ENCODE peak calls at places on chromosomes 11 and 22, in eight cellular contexts. One of them, this sample, is unnamed.

GRCh38 chr11:2594267-2594666 is 105.5 kb downstream of the KCNQ1OT1 start:
- DNase-seq in GM19239: no peak
- DNase-seq in iris pigment epithelial cell: no peak
- DNase-seq in mucosa of gallbladder: no peak
- DNase-seq in HCEC 1CT: no peak
- DNase-seq in GDM1: no peak
- DNase-seq in AG10803: no peak
- DNase-seq in Kasumi-1: no peak
- DNase-seq in this sample: no peak

GRCh38 chr11:2451916-2452694 is 7.3 kb downstream of the KCNQ1 start:
- DNase-seq in GDM1: no peak
- DNase-seq in HCEC 1CT: no peak
- DNase-seq in mucosa of gallbladder: no peak
- DNase-seq in Kasumi-1: no peak
- DNase-seq in iris pigment epithelial cell: no peak
- DNase-seq in AG10803: no peak
- DNase-seq in GM19239: no peak
- DNase-seq in this sample: no peak

GRCh38 chr11:48031602-48032001 is 51.2 kb downstream of the PTPRJ start:
- DNase-seq in GDM1: no peak
- DNase-seq in AG10803: no peak
- DNase-seq in GM19239: no peak
- DNase-seq in Kasumi-1: no peak
- DNase-seq in mucosa of gallbladder: no peak
- DNase-seq in HCEC 1CT: no peak
- DNase-seq in iris pigment epithelial cell: no peak
- DNase-seq in this sample: no peak

GRCh38 chr22:22721681-22722309 is 77.4 kb downstream of the GGTLC2 start:
- DNase-seq in GM19239: no peak
- DNase-seq in HCEC 1CT: peak
- DNase-seq in AG10803: peak
- DNase-seq in GDM1: peak
- DNase-seq in iris pigment epithelial cell: peak
- DNase-seq in mucosa of gallbladder: no peak
- DNase-seq in Kasumi-1: no peak
- DNase-seq in this sample: no peak

GRCh38 chr22:39419096-39419495 is 19.5 kb downstream of the TAB1 start:
- DNase-seq in GDM1: no peak
- DNase-seq in mucosa of gallbladder: peak
- DNase-seq in AG10803: no peak
- DNase-seq in GM19239: no peak
- DNase-seq in Kasumi-1: no peak
- DNase-seq in HCEC 1CT: no peak
- DNase-seq in iris pigment epithelial cell: no peak
- DNase-seq in this sample: no peak

GRCh38 chr22:29245626-29246385 is 22.0 kb downstream of the RHBDD3 start:
- DNase-seq in AG10803: peak
- DNase-seq in GDM1: peak
- DNase-seq in Kasumi-1: peak
- DNase-seq in HCEC 1CT: peak
- DNase-seq in mucosa of gallbladder: peak
- DNase-seq in iris pigment epithelial cell: peak
- DNase-seq in GM19239: peak
- DNase-seq in this sample: peak

GRCh38 chr11:69497221-69497787 is 15.8 kb downstream of the LINC01488 start:
- DNase-seq in mucosa of gallbladder: peak
- DNase-seq in iris pigment epithelial cell: peak
- DNase-seq in HCEC 1CT: peak
- DNase-seq in GDM1: no peak
- DNase-seq in AG10803: peak
- DNase-seq in GM19239: no peak
- DNase-seq in Kasumi-1: no peak
- DNase-seq in this sample: peak

GRCh38 chr22:19582033-19582693 is 58.0 kb upstream of the CLDN5 start:
- DNase-seq in Kasumi-1: no peak
- DNase-seq in HCEC 1CT: no peak
- DNase-seq in GM19239: no peak
- DNase-seq in AG10803: no peak
- DNase-seq in GDM1: no peak
- DNase-seq in iris pigment epithelial cell: no peak
- DNase-seq in mucosa of gallbladder: no peak
- DNase-seq in this sample: no peak

GRCh38 chr11:10715571-10715970 is 22.0 kb upstream of the IRAG1 start:
- DNase-seq in GDM1: no peak
- DNase-seq in iris pigment epithelial cell: no peak
- DNase-seq in GM19239: no peak
- DNase-seq in mucosa of gallbladder: no peak
- DNase-seq in Kasumi-1: no peak
- DNase-seq in AG10803: no peak
- DNase-seq in HCEC 1CT: no peak
- DNase-seq in this sample: peak

GRCh38 chr11:64874308-64874707 is 4.1 kb downstream of the EHD1 start:
- DNase-seq in Kasumi-1: no peak
- DNase-seq in mucosa of gallbladder: no peak
- DNase-seq in HCEC 1CT: no peak
- DNase-seq in iris pigment epithelial cell: no peak
- DNase-seq in GDM1: no peak
- DNase-seq in GM19239: no peak
- DNase-seq in AG10803: no peak
- DNase-seq in this sample: peak

GRCh38 chr11:105315287-105315686 is 175.7 kb upstream of the CARD18 start:
- DNase-seq in mucosa of gallbladder: no peak
- DNase-seq in iris pigment epithelial cell: peak
- DNase-seq in Kasumi-1: no peak
- DNase-seq in GM19239: no peak
- DNase-seq in AG10803: no peak
- DNase-seq in HCEC 1CT: no peak
- DNase-seq in GDM1: no peak
- DNase-seq in this sample: no peak

GRCh38 chr22:38205261-38206128 is 3.7 kb downstream of the MAFF start:
- DNase-seq in Kasumi-1: no peak
- DNase-seq in GM19239: no peak
- DNase-seq in iris pigment epithelial cell: peak
- DNase-seq in HCEC 1CT: no peak
- DNase-seq in mucosa of gallbladder: peak
- DNase-seq in AG10803: peak
- DNase-seq in GDM1: no peak
- DNase-seq in this sample: peak

GRCh38 chr22:49589811-49590210 is 237.9 kb downstream of the BRD1 start:
- DNase-seq in mucosa of gallbladder: no peak
- DNase-seq in AG10803: no peak
- DNase-seq in Kasumi-1: no peak
- DNase-seq in HCEC 1CT: no peak
- DNase-seq in GM19239: no peak
- DNase-seq in iris pigment epithelial cell: no peak
- DNase-seq in GDM1: no peak
- DNase-seq in this sample: no peak

GRCh38 chr11:106683435-106683834 is 334.8 kb downstream of the GUCY1A2 start:
- DNase-seq in Kasumi-1: no peak
- DNase-seq in AG10803: no peak
- DNase-seq in GM19239: no peak
- DNase-seq in HCEC 1CT: no peak
- DNase-seq in mucosa of gallbladder: no peak
- DNase-seq in iris pigment epithelial cell: no peak
- DNase-seq in GDM1: no peak
- DNase-seq in this sample: no peak

GRCh38 chr22:50581031-50581949 is 1.4 kb downstream of the CHKB start:
- DNase-seq in GDM1: no peak
- DNase-seq in iris pigment epithelial cell: no peak
- DNase-seq in mucosa of gallbladder: no peak
- DNase-seq in HCEC 1CT: no peak
- DNase-seq in GM19239: no peak
- DNase-seq in Kasumi-1: no peak
- DNase-seq in AG10803: no peak
- DNase-seq in this sample: no peak

GRCh38 chr11:126494831-126495230 is 139.3 kb downstream of the ST3GAL4 start:
- DNase-seq in GDM1: no peak
- DNase-seq in iris pigment epithelial cell: no peak
- DNase-seq in mucosa of gallbladder: no peak
- DNase-seq in GM19239: no peak
- DNase-seq in HCEC 1CT: no peak
- DNase-seq in Kasumi-1: no peak
- DNase-seq in AG10803: no peak
- DNase-seq in this sample: no peak

GRCh38 chr11:8533332-8533731 is 60.7 kb downstream of the STK33 start:
- DNase-seq in HCEC 1CT: no peak
- DNase-seq in Kasumi-1: no peak
- DNase-seq in GDM1: no peak
- DNase-seq in iris pigment epithelial cell: no peak
- DNase-seq in mucosa of gallbladder: no peak
- DNase-seq in AG10803: no peak
- DNase-seq in GM19239: peak
- DNase-seq in this sample: no peak

GRCh38 chr11:19633276-19633675 is 79.4 kb upstream of the NAV2 start:
- DNase-seq in HCEC 1CT: no peak
- DNase-seq in mucosa of gallbladder: peak
- DNase-seq in GDM1: no peak
- DNase-seq in GM19239: no peak
- DNase-seq in Kasumi-1: no peak
- DNase-seq in iris pigment epithelial cell: peak
- DNase-seq in AG10803: peak
- DNase-seq in this sample: no peak

GRCh38 chr22:35769974-35770373 is 52.3 kb downstream of the APOL5 start:
- DNase-seq in Kasumi-1: no peak
- DNase-seq in AG10803: no peak
- DNase-seq in mucosa of gallbladder: no peak
- DNase-seq in iris pigment epithelial cell: no peak
- DNase-seq in GM19239: no peak
- DNase-seq in GDM1: no peak
- DNase-seq in HCEC 1CT: no peak
- DNase-seq in this sample: no peak

GRCh38 chr11:28938091-28938490 is 829.9 kb downstream of the METTL15 start:
- DNase-seq in mucosa of gallbladder: no peak
- DNase-seq in AG10803: no peak
- DNase-seq in iris pigment epithelial cell: no peak
- DNase-seq in GM19239: no peak
- DNase-seq in GDM1: no peak
- DNase-seq in HCEC 1CT: no peak
- DNase-seq in Kasumi-1: no peak
- DNase-seq in this sample: no peak

GRCh38 chr11:17703951-17704350 is 15.4 kb upstream of the MYOD1 start:
- DNase-seq in GM19239: no peak
- DNase-seq in iris pigment epithelial cell: peak
- DNase-seq in mucosa of gallbladder: no peak
- DNase-seq in GDM1: no peak
- DNase-seq in AG10803: peak
- DNase-seq in HCEC 1CT: no peak
- DNase-seq in Kasumi-1: no peak
- DNase-seq in this sample: no peak

GRCh38 chr22:44259366-44260215 is 53.2 kb downstream of the SHISAL1 start:
- DNase-seq in AG10803: no peak
- DNase-seq in mucosa of gallbladder: no peak
- DNase-seq in Kasumi-1: no peak
- DNase-seq in GM19239: no peak
- DNase-seq in HCEC 1CT: no peak
- DNase-seq in GDM1: no peak
- DNase-seq in iris pigment epithelial cell: no peak
- DNase-seq in this sample: no peak

GRCh38 chr11:122910775-122911174 is 28.2 kb downstream of the JHY start:
- DNase-seq in Kasumi-1: peak
- DNase-seq in AG10803: peak
- DNase-seq in GM19239: no peak
- DNase-seq in GDM1: no peak
- DNase-seq in HCEC 1CT: peak
- DNase-seq in iris pigment epithelial cell: peak
- DNase-seq in mucosa of gallbladder: no peak
- DNase-seq in this sample: peak

GRCh38 chr11:106727261-106727660 is 291.0 kb downstream of the GUCY1A2 start:
- DNase-seq in GDM1: no peak
- DNase-seq in AG10803: no peak
- DNase-seq in GM19239: no peak
- DNase-seq in mucosa of gallbladder: no peak
- DNase-seq in Kasumi-1: no peak
- DNase-seq in iris pigment epithelial cell: no peak
- DNase-seq in HCEC 1CT: no peak
- DNase-seq in this sample: no peak

GRCh38 chr22:35452351-35452781 is 52.4 kb downstream of the MCM5 start:
- DNase-seq in GDM1: no peak
- DNase-seq in HCEC 1CT: no peak
- DNase-seq in Kasumi-1: no peak
- DNase-seq in GM19239: no peak
- DNase-seq in AG10803: no peak
- DNase-seq in iris pigment epithelial cell: no peak
- DNase-seq in mucosa of gallbladder: peak
- DNase-seq in this sample: no peak

GRCh38 chr11:12723410-12724297 is 49.4 kb downstream of the TEAD1 start:
- DNase-seq in mucosa of gallbladder: peak
- DNase-seq in HCEC 1CT: peak
- DNase-seq in Kasumi-1: no peak
- DNase-seq in GM19239: no peak
- DNase-seq in iris pigment epithelial cell: peak
- DNase-seq in GDM1: no peak
- DNase-seq in AG10803: no peak
- DNase-seq in this sample: no peak

GRCh38 chr11:134835561-134835960 is 423.5 kb upstream of the B3GAT1 start:
- DNase-seq in AG10803: no peak
- DNase-seq in mucosa of gallbladder: no peak
- DNase-seq in GM19239: no peak
- DNase-seq in GDM1: no peak
- DNase-seq in HCEC 1CT: no peak
- DNase-seq in Kasumi-1: no peak
- DNase-seq in iris pigment epithelial cell: no peak
- DNase-seq in this sample: no peak

GRCh38 chr11:1104411-1105182 is 29.9 kb downstream of the MUC2 start:
- DNase-seq in GDM1: no peak
- DNase-seq in AG10803: no peak
- DNase-seq in GM19239: no peak
- DNase-seq in iris pigment epithelial cell: no peak
- DNase-seq in HCEC 1CT: no peak
- DNase-seq in Kasumi-1: no peak
- DNase-seq in mucosa of gallbladder: no peak
- DNase-seq in this sample: no peak

GRCh38 chr11:72750556-72751292 is 1.5 kb downstream of the ARAP1 start:
- DNase-seq in GDM1: no peak
- DNase-seq in Kasumi-1: no peak
- DNase-seq in AG10803: no peak
- DNase-seq in mucosa of gallbladder: no peak
- DNase-seq in GM19239: no peak
- DNase-seq in iris pigment epithelial cell: no peak
- DNase-seq in HCEC 1CT: no peak
- DNase-seq in this sample: no peak

GRCh38 chr11:122673706-122674105 is 18.2 kb downstream of the UBASH3B start:
- DNase-seq in HCEC 1CT: peak
- DNase-seq in GM19239: no peak
- DNase-seq in GDM1: no peak
- DNase-seq in iris pigment epithelial cell: peak
- DNase-seq in Kasumi-1: peak
- DNase-seq in AG10803: no peak
- DNase-seq in mucosa of gallbladder: no peak
- DNase-seq in this sample: no peak

GRCh38 chr11:134607963-134608750 is 196.1 kb upstream of the B3GAT1 start:
- DNase-seq in GM19239: no peak
- DNase-seq in mucosa of gallbladder: no peak
- DNase-seq in HCEC 1CT: no peak
- DNase-seq in AG10803: no peak
- DNase-seq in GDM1: no peak
- DNase-seq in Kasumi-1: no peak
- DNase-seq in iris pigment epithelial cell: no peak
- DNase-seq in this sample: no peak

GRCh38 chr22:45096256-45096907 is 67.3 kb upstream of the NUP50 start:
- DNase-seq in mucosa of gallbladder: peak
- DNase-seq in HCEC 1CT: peak
- DNase-seq in GM19239: peak
- DNase-seq in Kasumi-1: peak
- DNase-seq in iris pigment epithelial cell: peak
- DNase-seq in AG10803: peak
- DNase-seq in GDM1: peak
- DNase-seq in this sample: peak

GRCh38 chr22:21926728-21927127 is 25.9 kb downstream of the PPM1F start:
- DNase-seq in HCEC 1CT: no peak
- DNase-seq in GM19239: no peak
- DNase-seq in Kasumi-1: no peak
- DNase-seq in mucosa of gallbladder: no peak
- DNase-seq in iris pigment epithelial cell: no peak
- DNase-seq in GDM1: no peak
- DNase-seq in AG10803: no peak
- DNase-seq in this sample: no peak

GRCh38 chr11:10051868-10052586 is 242.0 kb downstream of the SBF2 start:
- DNase-seq in AG10803: no peak
- DNase-seq in mucosa of gallbladder: no peak
- DNase-seq in iris pigment epithelial cell: peak
- DNase-seq in HCEC 1CT: no peak
- DNase-seq in GM19239: no peak
- DNase-seq in Kasumi-1: no peak
- DNase-seq in GDM1: no peak
- DNase-seq in this sample: no peak